ENCODE peak calls at places on chromosomes 5 and 9, in four cellular contexts. N is uterus, L is lower leg skin, C is transverse colon. G is an unnamed sample.

GRCh38 chr5:106397700-106398099 is 1273.0 kb downstream of the EFNA5 start:
- DNase-seq in N (no peak), L (no peak), C (no peak), G (peak; percentile 19)

GRCh38 chr5:138643040-138643791 is 68.0 kb upstream of the HSPA9 start:
- DNase-seq in N (no peak), L (no peak), C (no peak), G (no peak)

GRCh38 chr9:107044872-107045271 is 181.9 kb downstream of the ZNF462 start:
- DNase-seq in N (no peak), L (no peak), C (peak; percentile 12), G (no peak)

GRCh38 chr5:74643160-74643562 is 2.6 kb upstream of the ENC1 start:
- DNase-seq in N (no peak), L (no peak), C (no peak), G (peak; percentile 50)

GRCh38 chr9:129695870-129696269 is 30.4 kb downstream of the PRRX2 start:
- DNase-seq in N (no peak), L (no peak), C (no peak), G (no peak)

GRCh38 chr5:27482663-27483062 is 444.3 kb upstream of the CDH9 start:
- DNase-seq in N (no peak), L (no peak), C (no peak), G (no peak)

GRCh38 chr9:109001275-109001676 is 12.0 kb downstream of the CTNNAL1 start:
- DNase-seq in N (no peak), L (no peak), C (no peak), G (peak; percentile 73)

GRCh38 chr9:121926417-121926816 is 166.7 kb downstream of the TTLL11 start:
- DNase-seq in N (no peak), L (no peak), C (no peak), G (no peak)

GRCh38 chr5:50975840-50976239 is 309.4 kb downstream of the PARP8 start:
- DNase-seq in N (no peak), L (no peak), C (no peak), G (no peak)

GRCh38 chr5:140342287-140342686 is 4.1 kb downstream of the HBEGF start:
- DNase-seq in N (no peak), L (no peak), C (no peak), G (no peak)

GRCh38 chr9:100598641-100599145 is 20.8 kb downstream of the CAVIN4 start:
- DNase-seq in N (peak; percentile 71), L (peak; percentile 94), C (peak; percentile 90), G (peak; percentile 85)

GRCh38 chr5:83471405-83472212 is at the start of gene VCAN:
- DNase-seq in N (peak; percentile 40), L (peak; percentile 93), C (peak; percentile 25), G (no peak)

GRCh38 chr9:19102181-19102630 is 498 bp downstream of the HAUS6 start:
- DNase-seq in N (peak; percentile 40), L (peak; percentile 90), C (peak; percentile 17), G (no peak)

GRCh38 chr9:101366038-101366756 is 18.6 kb downstream of the BAAT start:
- DNase-seq in N (no peak), L (no peak), C (no peak), G (no peak)

GRCh38 chr9:103789686-103790085 is 304.4 kb upstream of the SMC2 start:
- DNase-seq in N (no peak), L (no peak), C (no peak), G (no peak)

GRCh38 chr5:65854931-65855330 is 71.4 kb upstream of the ERBIN start:
- DNase-seq in N (no peak), L (no peak), C (no peak), G (no peak)

GRCh38 chr5:176653401-176653800 is 6.1 kb downstream of the TSPAN17 start:
- DNase-seq in N (no peak), L (no peak), C (no peak), G (no peak)

GRCh38 chr9:8874482-8874881 is 1074.9 kb upstream of the DMAC1 start:
- DNase-seq in N (no peak), L (no peak), C (no peak), G (no peak)

GRCh38 chr5:139637438-139638089 is 10.6 kb upstream of the CXXC5 start:
- DNase-seq in N (peak; percentile 82), L (peak; percentile 97), C (peak; percentile 85), G (peak; percentile 80)

GRCh38 chr9:77523891-77524290 is 124.2 kb downstream of the GNA14 start:
- DNase-seq in N (peak; percentile 46), L (no peak), C (no peak), G (no peak)

GRCh38 chr5:31827862-31828261 is 188.9 kb downstream of the PDZD2 start:
- DNase-seq in N (no peak), L (no peak), C (no peak), G (no peak)

GRCh38 chr5:129306725-129307124 is 153.4 kb upstream of the ADAMTS19 start:
- DNase-seq in N (no peak), L (no peak), C (no peak), G (no peak)

GRCh38 chr5:175567954-175568353 is 89.6 kb downstream of the SFXN1 start:
- DNase-seq in N (no peak), L (no peak), C (no peak), G (no peak)

GRCh38 chr5:125558466-125558865 is 812.0 kb upstream of the ZNF608 start:
- DNase-seq in N (no peak), L (no peak), C (no peak), G (no peak)

GRCh38 chr9:128068656-128069221 is 707 bp downstream of the SLC25A25 start:
- DNase-seq in N (no peak), L (no peak), C (no peak), G (no peak)

GRCh38 chr5:61704289-61704688 is 372.2 kb downstream of the ZSWIM6 start:
- DNase-seq in N (no peak), L (no peak), C (no peak), G (no peak)

GRCh38 chr9:133362359-133363044 is 6.2 kb downstream of the SURF2 start:
- DNase-seq in N (no peak), L (no peak), C (no peak), G (no peak)
- TF ChIP-seq POLR2A in N (no peak), L (no peak), C (no peak), G (no peak)

GRCh38 chr9:136926154-136926704 is 18.3 kb downstream of the FBXW5 start:
- DNase-seq in N (no peak), L (no peak), C (no peak), G (no peak)
- TF ChIP-seq POLR2A in N (no peak), L (no peak), C (no peak), G (no peak)

DNA sequence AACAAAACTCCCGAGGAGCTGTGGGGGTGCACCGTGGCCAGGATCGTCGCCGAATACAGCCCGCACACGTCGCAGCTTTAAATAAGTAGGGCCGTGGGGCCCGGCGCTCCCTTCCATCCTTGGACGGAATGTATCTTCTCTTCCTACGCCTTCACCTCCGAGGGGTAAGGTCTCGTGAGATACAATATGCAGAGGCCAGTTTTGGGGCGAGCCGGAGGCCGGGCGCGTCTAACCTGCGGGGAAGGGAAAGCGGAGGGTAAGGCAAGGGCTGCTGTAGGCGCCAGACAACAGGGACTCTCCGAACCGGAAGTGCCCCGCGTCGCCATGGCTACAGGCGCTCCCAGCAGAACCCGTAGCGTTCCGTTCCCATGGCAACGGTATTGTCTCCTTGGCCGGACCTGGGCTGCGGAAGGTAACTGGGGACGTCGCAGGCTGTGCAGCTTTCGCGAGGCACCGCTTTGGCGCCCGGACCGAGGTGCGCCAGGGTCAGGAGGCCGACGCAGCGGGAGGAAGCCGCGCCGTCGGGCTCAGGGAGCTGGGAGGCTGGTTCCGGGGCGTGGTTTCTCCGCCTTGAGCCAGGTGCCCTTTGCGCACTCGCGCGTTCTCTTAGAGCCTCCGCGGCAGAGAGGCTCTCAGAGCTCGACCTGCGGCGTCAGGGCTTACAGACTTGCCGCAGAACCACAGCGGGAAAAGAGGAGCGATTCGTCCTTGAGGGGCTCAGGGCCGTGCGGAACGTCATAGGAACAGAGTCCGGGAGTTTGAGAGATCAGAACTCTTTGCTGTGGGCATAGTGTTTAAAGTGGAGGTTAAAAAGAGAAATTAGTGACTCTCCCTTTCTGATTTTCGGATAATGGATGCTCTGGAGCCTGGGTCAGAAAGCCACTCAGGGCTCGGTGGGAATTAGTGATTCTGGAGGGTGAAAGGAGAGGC is at the start of gene TTC23L:
- DNase-seq in N (peak; percentile 90), L (peak; percentile 96), C (peak; percentile 90), G (peak; percentile 85)
- TF ChIP-seq POLR2A in N (no peak), L (no peak), C (peak; percentile 65), G (peak; percentile 62)

GRCh38 chr5:440413-441180 is 2.4 kb upstream of the EXOC3 start:
- DNase-seq in N (no peak), L (peak; percentile 80), C (peak; percentile 7), G (no peak)

GRCh38 chr5:441996-442334 is 1.0 kb upstream of the EXOC3 start:
- DNase-seq in N (no peak), L (no peak), C (no peak), G (no peak)

GRCh38 chr5:443239-444151 is 519 bp downstream of the EXOC3 start:
- DNase-seq in N (peak; percentile 29), L (peak; percentile 89), C (peak; percentile 25), G (peak; percentile 73)

GRCh38 chr5:444226-444625 is 1.2 kb downstream of the EXOC3 start:
- DNase-seq in N (no peak), L (no peak), C (peak; percentile 6), G (no peak)

DNA sequence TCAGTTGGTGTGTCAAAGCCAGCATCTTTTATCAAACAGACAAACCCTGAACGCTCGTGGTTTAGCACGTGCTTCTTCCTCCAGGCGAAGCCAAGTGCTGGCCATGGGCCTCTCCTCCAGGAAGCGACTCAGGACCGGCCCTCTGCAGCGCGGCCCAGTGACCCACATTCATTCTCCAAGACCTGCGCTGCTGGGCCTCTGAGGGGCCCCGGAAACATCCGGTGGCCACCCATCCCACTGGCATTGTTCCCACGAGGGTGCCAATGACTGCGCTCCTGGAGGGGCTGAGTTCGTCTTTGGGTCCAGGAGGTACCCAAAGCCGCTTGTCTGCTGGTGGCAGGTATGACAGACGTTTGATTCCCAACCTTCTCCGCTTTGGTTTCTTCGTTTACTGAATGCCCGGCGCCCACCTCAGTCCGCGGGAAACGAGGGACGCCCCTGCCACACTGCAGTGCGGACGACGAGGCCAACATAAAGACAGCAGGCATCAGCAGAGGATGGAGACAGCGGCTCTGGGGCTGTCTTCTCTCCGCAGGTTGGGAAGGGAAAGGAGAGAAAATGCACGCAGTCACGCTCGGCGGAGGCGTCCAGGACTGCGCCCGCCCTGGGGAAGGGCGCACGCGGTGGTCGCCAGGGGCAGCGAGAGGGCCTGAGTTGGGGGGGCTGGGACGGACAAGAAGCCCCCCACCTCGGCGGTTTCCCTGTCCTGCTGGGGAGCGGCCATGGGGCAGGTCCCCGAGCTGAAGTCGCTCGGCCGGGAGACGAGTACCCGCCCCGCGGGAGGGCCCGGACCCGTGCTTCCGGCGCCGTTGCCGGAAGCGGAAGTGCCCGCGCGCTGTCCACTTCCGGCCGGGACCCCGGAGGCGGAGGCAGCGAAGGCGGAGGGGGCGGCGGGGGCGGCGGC is at the start of gene EXOC3:
- DNase-seq in N (peak; percentile 49), L (peak; percentile 92), C (peak; percentile 82), G (peak; percentile 99)
- TF ChIP-seq POLR2A in N (peak; percentile 22), L (peak; percentile 10), C (peak; percentile 64), G (peak; percentile 78)